ENCODE peak calls at places on chromosomes 6 and 20, in four cellular contexts. One of them, this sample, is unnamed.

GRCh38 chr6:33419580-33420492 is at the start of gene SYNGAP1:
- DNase-seq in endothelial cell of umbilical vein: no peak
- DNase-seq in lower lobe of right lung: no peak
- DNase-seq in ovary: peak
- DNase-seq in this sample: no peak

GRCh38 chr20:58542411-58543095 is 27.4 kb upstream of the APCDD1L start:
- DNase-seq in ovary: no peak
- DNase-seq in endothelial cell of umbilical vein: no peak
- DNase-seq in lower lobe of right lung: no peak
- DNase-seq in this sample: no peak

GRCh38 chr20:25273541-25274358 is 25.9 kb downstream of the PYGB start:
- DNase-seq in ovary: no peak
- DNase-seq in endothelial cell of umbilical vein: no peak
- DNase-seq in lower lobe of right lung: peak
- DNase-seq in this sample: no peak

GRCh38 chr20:63964412-63964811 is 5.3 kb downstream of the ZNF512B start:
- DNase-seq in ovary: peak
- DNase-seq in endothelial cell of umbilical vein: no peak
- DNase-seq in lower lobe of right lung: no peak
- DNase-seq in this sample: no peak

GRCh38 chr6:37655666-37656065 is 42.0 kb downstream of the MDGA1 start:
- DNase-seq in endothelial cell of umbilical vein: no peak
- DNase-seq in lower lobe of right lung: no peak
- DNase-seq in ovary: no peak
- DNase-seq in this sample: no peak

GRCh38 chr6:85580878-85581267 is 12.8 kb downstream of the SNX14 start:
- DNase-seq in endothelial cell of umbilical vein: no peak
- DNase-seq in lower lobe of right lung: no peak
- DNase-seq in ovary: no peak
- DNase-seq in this sample: no peak

GRCh38 chr6:5511924-5512323 is 250.6 kb downstream of the FARS2 start:
- DNase-seq in ovary: no peak
- DNase-seq in lower lobe of right lung: no peak
- DNase-seq in endothelial cell of umbilical vein: no peak
- DNase-seq in this sample: no peak

GRCh38 chr20:62980970-62981369 is 25.8 kb downstream of the BHLHE23 start:
- DNase-seq in lower lobe of right lung: no peak
- DNase-seq in endothelial cell of umbilical vein: no peak
- DNase-seq in ovary: no peak
- DNase-seq in this sample: no peak

GRCh38 chr6:3773696-3774298 is 22.3 kb upstream of the PXDC1 start:
- DNase-seq in ovary: peak
- DNase-seq in endothelial cell of umbilical vein: peak
- DNase-seq in lower lobe of right lung: no peak
- DNase-seq in this sample: no peak

GRCh38 chr6:2858678-2859324 is 17.1 kb upstream of the SERPINB1 start:
- DNase-seq in lower lobe of right lung: no peak
- DNase-seq in ovary: no peak
- DNase-seq in endothelial cell of umbilical vein: peak
- DNase-seq in this sample: no peak

GRCh38 chr20:47805951-47806350 is 20.7 kb upstream of the SULF2 start:
- DNase-seq in endothelial cell of umbilical vein: no peak
- DNase-seq in ovary: peak
- DNase-seq in lower lobe of right lung: no peak
- DNase-seq in this sample: no peak

GRCh38 chr6:144647971-144648651 is 363.0 kb downstream of the UTRN start:
- DNase-seq in ovary: no peak
- DNase-seq in lower lobe of right lung: no peak
- DNase-seq in endothelial cell of umbilical vein: no peak
- DNase-seq in this sample: no peak
- TF ChIP-seq CTCF in ovary: no peak
- TF ChIP-seq CTCF in lower lobe of right lung: no peak
- TF ChIP-seq CTCF in endothelial cell of umbilical vein: no peak
- TF ChIP-seq CTCF in this sample: no peak

GRCh38 chr6:56193846-56194245 is 53.5 kb downstream of the COL21A1 start:
- DNase-seq in ovary: no peak
- DNase-seq in endothelial cell of umbilical vein: no peak
- DNase-seq in lower lobe of right lung: no peak
- DNase-seq in this sample: no peak

GRCh38 chr6:56188429-56188828 is 59.0 kb downstream of the COL21A1 start:
- DNase-seq in lower lobe of right lung: no peak
- DNase-seq in ovary: no peak
- DNase-seq in endothelial cell of umbilical vein: no peak
- DNase-seq in this sample: no peak
- TF ChIP-seq CTCF in lower lobe of right lung: no peak
- TF ChIP-seq CTCF in ovary: no peak
- TF ChIP-seq CTCF in endothelial cell of umbilical vein: no peak
- TF ChIP-seq CTCF in this sample: no peak

GRCh38 chr20:32672982-32673727 is 586 bp downstream of the C20orf203 start:
- DNase-seq in lower lobe of right lung: peak
- DNase-seq in endothelial cell of umbilical vein: no peak
- DNase-seq in ovary: no peak
- DNase-seq in this sample: peak
- TF ChIP-seq CTCF in lower lobe of right lung: no peak
- TF ChIP-seq CTCF in endothelial cell of umbilical vein: no peak
- TF ChIP-seq CTCF in ovary: no peak
- TF ChIP-seq CTCF in this sample: no peak

DNA sequence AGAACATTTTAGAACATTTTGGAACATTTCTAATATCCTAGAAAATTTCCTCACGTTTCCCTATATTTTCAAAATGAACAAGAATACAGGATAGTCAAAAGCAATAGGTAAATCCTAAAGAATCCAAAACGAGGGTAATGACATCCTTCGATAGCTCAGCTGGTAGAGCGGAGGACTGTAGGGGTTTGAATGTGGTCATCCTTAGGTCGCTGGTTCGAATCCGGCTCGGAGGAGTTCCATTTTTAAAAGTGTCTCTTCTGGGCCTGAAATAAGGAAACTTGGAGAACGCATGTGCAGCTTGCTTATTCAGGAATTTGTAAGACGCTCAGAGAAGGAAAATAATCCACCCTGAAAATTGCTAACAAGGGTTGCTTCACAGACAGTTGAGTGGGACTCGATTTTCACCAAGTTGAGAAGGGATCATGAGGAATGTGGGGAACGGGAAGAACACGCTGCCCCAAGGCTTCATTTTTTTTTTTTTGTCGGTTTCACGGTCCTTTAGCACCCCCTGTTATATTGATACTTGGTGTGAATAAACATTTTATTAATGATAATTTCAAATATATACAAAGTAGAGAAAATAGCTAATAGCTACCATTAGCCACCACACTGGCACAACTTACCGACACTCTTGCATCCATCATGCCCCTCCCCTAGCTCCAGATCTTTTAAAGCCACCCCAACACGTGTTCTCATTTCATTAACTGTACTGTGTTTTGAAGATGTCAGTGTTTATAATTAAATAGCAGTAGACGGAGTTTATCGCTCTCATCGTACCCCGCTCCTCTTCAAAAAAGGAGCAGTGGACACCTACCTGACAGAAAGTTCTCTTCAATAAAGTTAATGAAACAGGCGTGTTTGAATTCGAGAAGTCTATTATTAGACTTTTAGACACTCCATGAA is 1.8 kb upstream of the ABT1 start:
- DNase-seq in endothelial cell of umbilical vein: peak
- DNase-seq in ovary: peak
- DNase-seq in lower lobe of right lung: no peak
- DNase-seq in this sample: no peak
- TF ChIP-seq CTCF in endothelial cell of umbilical vein: no peak
- TF ChIP-seq CTCF in ovary: no peak
- TF ChIP-seq CTCF in lower lobe of right lung: no peak
- TF ChIP-seq CTCF in this sample: no peak

GRCh38 chr6:170480045-170480714 is 72.9 kb downstream of the PSMB1 start:
- DNase-seq in endothelial cell of umbilical vein: no peak
- DNase-seq in lower lobe of right lung: no peak
- DNase-seq in ovary: peak
- DNase-seq in this sample: no peak
- TF ChIP-seq CTCF in endothelial cell of umbilical vein: no peak
- TF ChIP-seq CTCF in lower lobe of right lung: no peak
- TF ChIP-seq CTCF in ovary: no peak
- TF ChIP-seq CTCF in this sample: no peak